ENCODE peak calls at places on chromosomes 7 and 10, in nine cellular contexts. One of them, this sample, is unnamed.

GRCh38 chr10:113450046-113450445 is 102.8 kb upstream of the HABP2 start:
- DNase-seq in suprapubic skin: no peak
- DNase-seq in lower lobe of right lung: no peak
- DNase-seq in bronchial epithelial cell: no peak
- DNase-seq in BJ: no peak
- DNase-seq in astrocyte: no peak
- DNase-seq in right lobe of liver: no peak
- DNase-seq in breast epithelium: no peak
- DNase-seq in fibroblast of lung: no peak
- DNase-seq in this sample: no peak

GRCh38 chr7:84049034-84049433 is 145.6 kb downstream of the SEMA3A start:
- DNase-seq in bronchial epithelial cell: no peak
- DNase-seq in BJ: no peak
- DNase-seq in breast epithelium: no peak
- DNase-seq in lower lobe of right lung: no peak
- DNase-seq in astrocyte: no peak
- DNase-seq in right lobe of liver: no peak
- DNase-seq in fibroblast of lung: no peak
- DNase-seq in suprapubic skin: no peak
- DNase-seq in this sample: no peak

GRCh38 chr10:58856508-58857240 is 319.8 kb upstream of the PHYHIPL start:
- DNase-seq in fibroblast of lung: peak; percentile 98
- DNase-seq in BJ: peak; percentile 91
- DNase-seq in bronchial epithelial cell: peak; percentile 89
- DNase-seq in lower lobe of right lung: no peak
- DNase-seq in suprapubic skin: no peak
- DNase-seq in breast epithelium: no peak
- DNase-seq in right lobe of liver: no peak
- DNase-seq in astrocyte: peak; percentile 98
- DNase-seq in this sample: peak; percentile 94

GRCh38 chr7:152663101-152663740 is 12.7 kb downstream of the XRCC2 start:
- DNase-seq in BJ: no peak
- DNase-seq in lower lobe of right lung: no peak
- DNase-seq in suprapubic skin: no peak
- DNase-seq in right lobe of liver: no peak
- DNase-seq in fibroblast of lung: no peak
- DNase-seq in astrocyte: no peak
- DNase-seq in breast epithelium: no peak
- DNase-seq in bronchial epithelial cell: no peak
- DNase-seq in this sample: no peak

GRCh38 chr7:151124205-151124880 is 38.1 kb downstream of the AGAP3 start:
- DNase-seq in suprapubic skin: no peak
- DNase-seq in breast epithelium: no peak
- DNase-seq in right lobe of liver: no peak
- DNase-seq in astrocyte: no peak
- DNase-seq in bronchial epithelial cell: no peak
- DNase-seq in lower lobe of right lung: no peak
- DNase-seq in BJ: no peak
- DNase-seq in fibroblast of lung: no peak
- DNase-seq in this sample: no peak

GRCh38 chr10:80064120-80064886 is 14.2 kb upstream of the TMEM254 start:
- DNase-seq in suprapubic skin: no peak
- DNase-seq in right lobe of liver: no peak
- DNase-seq in breast epithelium: no peak
- DNase-seq in bronchial epithelial cell: no peak
- DNase-seq in lower lobe of right lung: no peak
- DNase-seq in astrocyte: no peak
- DNase-seq in BJ: no peak
- DNase-seq in fibroblast of lung: no peak
- DNase-seq in this sample: no peak

GRCh38 chr10:43287056-43288007 is 20.5 kb upstream of the RASGEF1A start:
- DNase-seq in lower lobe of right lung: peak; percentile 85
- DNase-seq in BJ: no peak
- DNase-seq in fibroblast of lung: no peak
- DNase-seq in suprapubic skin: no peak
- DNase-seq in right lobe of liver: no peak
- DNase-seq in astrocyte: no peak
- DNase-seq in breast epithelium: peak; percentile 87
- DNase-seq in bronchial epithelial cell: peak; percentile 85
- DNase-seq in this sample: peak; percentile 44

GRCh38 chr10:124003481-124004371 is 89.7 kb downstream of the CHST15 start:
- DNase-seq in right lobe of liver: no peak
- DNase-seq in BJ: no peak
- DNase-seq in bronchial epithelial cell: no peak
- DNase-seq in breast epithelium: no peak
- DNase-seq in astrocyte: no peak
- DNase-seq in fibroblast of lung: no peak
- DNase-seq in lower lobe of right lung: no peak
- DNase-seq in suprapubic skin: peak; percentile 35
- DNase-seq in this sample: no peak

GRCh38 chr10:120161116-120161515 is 268.6 kb downstream of the SEC23IP start:
- DNase-seq in lower lobe of right lung: no peak
- DNase-seq in astrocyte: no peak
- DNase-seq in right lobe of liver: no peak
- DNase-seq in bronchial epithelial cell: no peak
- DNase-seq in BJ: no peak
- DNase-seq in suprapubic skin: no peak
- DNase-seq in breast epithelium: no peak
- DNase-seq in fibroblast of lung: peak; percentile 23
- DNase-seq in this sample: no peak

GRCh38 chr7:84207025-84207424 is 12.4 kb upstream of the SEMA3A start:
- DNase-seq in astrocyte: no peak
- DNase-seq in fibroblast of lung: no peak
- DNase-seq in lower lobe of right lung: no peak
- DNase-seq in bronchial epithelial cell: peak; percentile 59
- DNase-seq in right lobe of liver: no peak
- DNase-seq in BJ: no peak
- DNase-seq in breast epithelium: no peak
- DNase-seq in suprapubic skin: no peak
- DNase-seq in this sample: no peak

GRCh38 chr7:75937958-75938786 is 23.2 kb downstream of the POR start:
- DNase-seq in breast epithelium: no peak
- DNase-seq in lower lobe of right lung: peak; percentile 77
- DNase-seq in BJ: peak; percentile 87
- DNase-seq in astrocyte: peak; percentile 86
- DNase-seq in suprapubic skin: peak; percentile 82
- DNase-seq in fibroblast of lung: peak; percentile 88
- DNase-seq in bronchial epithelial cell: no peak
- DNase-seq in right lobe of liver: peak; percentile 81
- DNase-seq in this sample: peak; percentile 85

GRCh38 chr10:91632671-91633550 is at the start of gene PPP1R3C:
- DNase-seq in breast epithelium: peak; percentile 70
- DNase-seq in right lobe of liver: peak; percentile 97
- DNase-seq in BJ: peak; percentile 68
- DNase-seq in suprapubic skin: peak; percentile 91
- DNase-seq in bronchial epithelial cell: peak; percentile 78
- DNase-seq in lower lobe of right lung: peak; percentile 84
- DNase-seq in astrocyte: peak; percentile 84
- DNase-seq in fibroblast of lung: peak; percentile 93
- DNase-seq in this sample: peak; percentile 50

GRCh38 chr7:39936786-39937185 is 13.3 kb upstream of the CDK13 start:
- DNase-seq in lower lobe of right lung: no peak
- DNase-seq in fibroblast of lung: no peak
- DNase-seq in astrocyte: no peak
- DNase-seq in BJ: no peak
- DNase-seq in suprapubic skin: no peak
- DNase-seq in right lobe of liver: no peak
- DNase-seq in bronchial epithelial cell: no peak
- DNase-seq in breast epithelium: no peak
- DNase-seq in this sample: no peak

GRCh38 chr10:51718804-51719291 is 19.5 kb upstream of the CSTF2T start:
- DNase-seq in lower lobe of right lung: no peak
- DNase-seq in astrocyte: peak; percentile 47
- DNase-seq in right lobe of liver: no peak
- DNase-seq in fibroblast of lung: peak; percentile 61
- DNase-seq in suprapubic skin: no peak
- DNase-seq in bronchial epithelial cell: peak; percentile 85
- DNase-seq in BJ: peak; percentile 38
- DNase-seq in breast epithelium: no peak
- DNase-seq in this sample: peak; percentile 45

GRCh38 chr7:104231054-104232046 is 23.5 kb upstream of the ORC5 start:
- DNase-seq in right lobe of liver: peak; percentile 57
- DNase-seq in astrocyte: peak; percentile 31
- DNase-seq in bronchial epithelial cell: peak; percentile 46
- DNase-seq in fibroblast of lung: peak; percentile 39
- DNase-seq in BJ: no peak
- DNase-seq in lower lobe of right lung: peak; percentile 45
- DNase-seq in breast epithelium: no peak
- DNase-seq in suprapubic skin: no peak
- DNase-seq in this sample: peak; percentile 12

GRCh38 chr7:90532231-90532929 is 62.9 kb downstream of the PTTG1IP2 start:
- DNase-seq in right lobe of liver: no peak
- DNase-seq in BJ: no peak
- DNase-seq in suprapubic skin: no peak
- DNase-seq in fibroblast of lung: no peak
- DNase-seq in bronchial epithelial cell: peak; percentile 13
- DNase-seq in astrocyte: no peak
- DNase-seq in lower lobe of right lung: no peak
- DNase-seq in breast epithelium: no peak
- DNase-seq in this sample: no peak

GRCh38 chr7:99453105-99453504 is 12.9 kb downstream of the ATP5MF start:
- DNase-seq in breast epithelium: no peak
- DNase-seq in suprapubic skin: no peak
- DNase-seq in astrocyte: no peak
- DNase-seq in lower lobe of right lung: no peak
- DNase-seq in right lobe of liver: no peak
- DNase-seq in fibroblast of lung: no peak
- DNase-seq in bronchial epithelial cell: no peak
- DNase-seq in BJ: no peak
- DNase-seq in this sample: no peak
- H3K36me3 ChIP-seq in breast epithelium: no peaks in the 10 kb centered on the region
- H3K36me3 ChIP-seq in suprapubic skin: peaks cover 100% of the 10 kb centered on the region
- H3K36me3 ChIP-seq in astrocyte: peaks cover 23% of the 10 kb centered on the region
- H3K36me3 ChIP-seq in lower lobe of right lung: peaks cover 100% of the 10 kb centered on the region
- H3K36me3 ChIP-seq in right lobe of liver: peaks cover 4% of the 10 kb centered on the region
- H3K36me3 ChIP-seq in fibroblast of lung: peaks cover 36% of the 10 kb centered on the region
- H3K36me3 ChIP-seq in bronchial epithelial cell: peaks cover 48% of the 10 kb centered on the region
- H3K36me3 ChIP-seq in BJ: peaks cover 48% of the 10 kb centered on the region
- H3K36me3 ChIP-seq in this sample: peaks cover 11% of the 10 kb centered on the region

DNA sequence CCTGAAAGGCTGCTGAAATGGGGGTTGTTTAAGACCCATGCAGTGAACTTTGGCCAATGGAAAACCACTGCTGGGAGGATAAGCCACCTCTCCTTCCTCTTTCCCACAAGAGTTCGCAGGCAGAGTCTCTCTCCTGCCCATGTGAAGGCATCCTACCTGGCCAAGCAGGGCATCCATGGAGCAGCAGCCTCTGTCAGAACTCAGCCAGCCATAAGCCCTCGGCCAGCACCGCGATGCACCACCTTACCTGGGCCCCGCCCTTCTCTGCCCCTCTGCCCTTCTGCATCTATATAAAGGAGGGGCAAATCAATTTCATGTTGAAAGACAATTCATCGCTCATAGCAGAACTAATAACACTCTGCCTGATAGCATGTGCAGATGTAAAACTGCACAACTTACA is 6.1 kb upstream of the STK32C start:
- DNase-seq in fibroblast of lung: no peak
- DNase-seq in astrocyte: no peak
- DNase-seq in bronchial epithelial cell: no peak
- DNase-seq in BJ: no peak
- DNase-seq in right lobe of liver: no peak
- DNase-seq in lower lobe of right lung: no peak
- DNase-seq in suprapubic skin: no peak
- DNase-seq in breast epithelium: peak; percentile 10
- DNase-seq in this sample: no peak
- H3K27me3 ChIP-seq in fibroblast of lung: no peaks in the 10 kb centered on the region
- H3K27me3 ChIP-seq in astrocyte: peaks cover 3% of the 10 kb centered on the region
- H3K27me3 ChIP-seq in bronchial epithelial cell: peaks cover 5% of the 10 kb centered on the region
- H3K27me3 ChIP-seq in BJ: no peaks in the 10 kb centered on the region
- H3K27me3 ChIP-seq in right lobe of liver: no peaks in the 10 kb centered on the region
- H3K27me3 ChIP-seq in lower lobe of right lung: no peaks in the 10 kb centered on the region
- H3K27me3 ChIP-seq in suprapubic skin: no peaks in the 10 kb centered on the region
- H3K27me3 ChIP-seq in breast epithelium: no peaks in the 10 kb centered on the region
- H3K27me3 ChIP-seq in this sample: peaks cover 2% of the 10 kb centered on the region

GRCh38 chr10:97583476-97583875 is 713 bp upstream of the HOGA1 start:
- DNase-seq in fibroblast of lung: no peak
- DNase-seq in breast epithelium: no peak
- DNase-seq in suprapubic skin: no peak
- DNase-seq in astrocyte: no peak
- DNase-seq in right lobe of liver: no peak
- DNase-seq in BJ: no peak
- DNase-seq in lower lobe of right lung: no peak
- DNase-seq in bronchial epithelial cell: no peak
- DNase-seq in this sample: no peak

GRCh38 chr10:97585439-97585811 is 1.2 kb downstream of the HOGA1 start:
- DNase-seq in fibroblast of lung: no peak
- DNase-seq in bronchial epithelial cell: no peak
- DNase-seq in suprapubic skin: no peak
- DNase-seq in breast epithelium: no peak
- DNase-seq in lower lobe of right lung: no peak
- DNase-seq in right lobe of liver: peak; percentile 28
- DNase-seq in BJ: no peak
- DNase-seq in astrocyte: no peak
- DNase-seq in this sample: no peak

GRCh38 chr10:97582169-97582568 is 2.0 kb upstream of the HOGA1 start:
- DNase-seq in suprapubic skin: no peak
- DNase-seq in astrocyte: no peak
- DNase-seq in bronchial epithelial cell: no peak
- DNase-seq in fibroblast of lung: no peak
- DNase-seq in BJ: no peak
- DNase-seq in right lobe of liver: no peak
- DNase-seq in breast epithelium: no peak
- DNase-seq in lower lobe of right lung: no peak
- DNase-seq in this sample: no peak

GRCh38 chr10:97584798-97585438 is 729 bp downstream of the HOGA1 start:
- DNase-seq in breast epithelium: no peak
- DNase-seq in bronchial epithelial cell: no peak
- DNase-seq in BJ: no peak
- DNase-seq in fibroblast of lung: no peak
- DNase-seq in suprapubic skin: no peak
- DNase-seq in right lobe of liver: peak; percentile 85
- DNase-seq in lower lobe of right lung: no peak
- DNase-seq in astrocyte: no peak
- DNase-seq in this sample: no peak

GRCh38 chr10:97584060-97584797 is at the start of gene HOGA1:
- DNase-seq in suprapubic skin: no peak
- DNase-seq in right lobe of liver: peak; percentile 99
- DNase-seq in bronchial epithelial cell: peak; percentile 83
- DNase-seq in BJ: no peak
- DNase-seq in astrocyte: peak; percentile 51
- DNase-seq in fibroblast of lung: peak; percentile 72
- DNase-seq in lower lobe of right lung: peak; percentile 64
- DNase-seq in breast epithelium: no peak
- DNase-seq in this sample: peak; percentile 89
- H3K36me3 ChIP-seq in suprapubic skin: no peaks in the 10 kb centered on the region
- H3K36me3 ChIP-seq in right lobe of liver: no peaks in the 10 kb centered on the region
- H3K36me3 ChIP-seq in bronchial epithelial cell: no peaks in the 10 kb centered on the region
- H3K36me3 ChIP-seq in BJ: no peaks in the 10 kb centered on the region
- H3K36me3 ChIP-seq in astrocyte: no peaks in the 10 kb centered on the region
- H3K36me3 ChIP-seq in fibroblast of lung: no peaks in the 10 kb centered on the region
- H3K36me3 ChIP-seq in lower lobe of right lung: no peaks in the 10 kb centered on the region
- H3K36me3 ChIP-seq in breast epithelium: no peaks in the 10 kb centered on the region
- H3K36me3 ChIP-seq in this sample: no peaks in the 10 kb centered on the region

DNA sequence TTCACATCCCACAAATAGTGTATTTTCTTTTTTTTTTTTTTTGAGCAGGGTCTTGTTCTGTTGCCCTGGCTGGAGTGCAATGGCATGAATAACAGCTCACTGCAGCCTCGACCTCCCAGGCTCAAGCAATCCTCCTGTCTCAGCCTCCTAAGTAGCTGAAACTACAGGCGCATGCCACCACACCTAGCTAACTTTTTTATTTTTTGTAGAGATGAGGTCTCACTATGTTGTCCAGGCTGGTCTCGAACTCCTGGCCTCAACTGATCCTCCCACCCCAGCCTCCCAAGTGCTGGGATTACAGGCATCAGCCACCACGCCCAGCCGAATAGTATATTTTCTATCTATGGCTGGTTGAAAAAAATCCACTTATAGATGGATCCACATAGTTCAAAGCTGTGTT is 12.5 kb downstream of the EZH2 start:
- DNase-seq in suprapubic skin: no peak
- DNase-seq in astrocyte: no peak
- DNase-seq in lower lobe of right lung: no peak
- DNase-seq in breast epithelium: no peak
- DNase-seq in right lobe of liver: no peak
- DNase-seq in BJ: no peak
- DNase-seq in fibroblast of lung: no peak
- DNase-seq in bronchial epithelial cell: no peak
- DNase-seq in this sample: no peak
- H3K27me3 ChIP-seq in suprapubic skin: no peaks in the 10 kb centered on the region
- H3K27me3 ChIP-seq in astrocyte: no peaks in the 10 kb centered on the region
- H3K27me3 ChIP-seq in lower lobe of right lung: no peaks in the 10 kb centered on the region
- H3K27me3 ChIP-seq in breast epithelium: no peaks in the 10 kb centered on the region
- H3K27me3 ChIP-seq in right lobe of liver: no peaks in the 10 kb centered on the region
- H3K27me3 ChIP-seq in BJ: no peaks in the 10 kb centered on the region
- H3K27me3 ChIP-seq in fibroblast of lung: no peaks in the 10 kb centered on the region
- H3K27me3 ChIP-seq in bronchial epithelial cell: no peaks in the 10 kb centered on the region
- H3K27me3 ChIP-seq in this sample: no peaks in the 10 kb centered on the region

This sample was measured in kidney epithelial cell.